ENCODE peak calls at places on chromosomes 7 and 10, in nine cellular contexts. J, F, Z, N, Q, X, C, O and U are unnamed samples.

GRCh38 chr10:131831561-131831960 is 69.2 kb upstream of the PPP2R2D start:
- DNase-seq in J (no peak), F (peak), Z (no peak), N (no peak), Q (no peak), X (no peak), C (no peak), O (no peak), U (no peak)

GRCh38 chr7:73905360-73905759 is 44.4 kb downstream of the TMEM270 start:
- DNase-seq in J (no peak), F (peak), Z (no peak), N (no peak), Q (no peak), X (no peak), C (no peak), O (no peak), U (no peak)

GRCh38 chr7:44057181-44057848 is 8.1 kb downstream of the PGAM2 start:
- DNase-seq in J (no peak), F (peak), Z (no peak), N (no peak), Q (no peak), X (no peak), C (peak), O (no peak), U (no peak)

GRCh38 chr10:75086278-75086934 is 25.1 kb upstream of the SAMD8 start:
- DNase-seq in J (no peak), F (no peak), Z (no peak), N (no peak), Q (no peak), X (no peak), C (no peak), O (no peak), U (no peak)

GRCh38 chr7:151389096-151389767 is 20.6 kb downstream of the WDR86 start:
- DNase-seq in J (no peak), F (no peak), Z (no peak), N (no peak), Q (no peak), X (no peak), C (no peak), O (no peak), U (no peak)

GRCh38 chr7:101237206-101238067 is at the start of gene CLDN15:
- DNase-seq in J (no peak), F (peak), Z (peak), N (no peak), Q (peak), X (peak), C (no peak), O (no peak), U (peak)

GRCh38 chr10:6218692-6219493 is 16.2 kb downstream of the PFKFB3 start:
- DNase-seq in J (no peak), F (peak), Z (peak), N (no peak), Q (no peak), X (no peak), C (no peak), O (peak), U (no peak)

GRCh38 chr7:55020481-55020871 is 1.7 kb downstream of the EGFR start:
- DNase-seq in J (no peak), F (peak), Z (peak), N (no peak), Q (peak), X (no peak), C (no peak), O (peak), U (peak)

GRCh38 chr10:97349752-97350117 is 15.2 kb upstream of the FRAT2 start:
- DNase-seq in J (no peak), F (no peak), Z (no peak), N (no peak), Q (no peak), X (no peak), C (no peak), O (no peak), U (no peak)

GRCh38 chr10:132610071-132610701 is 72.6 kb downstream of the INPP5A start:
- DNase-seq in J (no peak), F (peak), Z (no peak), N (no peak), Q (no peak), X (no peak), C (peak), O (no peak), U (no peak)

GRCh38 chr7:104548861-104549260 is 220.5 kb downstream of the LHFPL3 start:
- DNase-seq in J (no peak), F (no peak), Z (no peak), N (no peak), Q (no peak), X (no peak), C (no peak), O (no peak), U (no peak)

GRCh38 chr7:29807179-29807841 is 1.0 kb downstream of the WIPF3 start:
- DNase-seq in J (no peak), F (no peak), Z (no peak), N (no peak), Q (peak), X (peak), C (peak), O (no peak), U (no peak)

GRCh38 chr7:38950309-38950708 is 27.4 kb upstream of the POU6F2 start:
- DNase-seq in J (no peak), F (no peak), Z (peak), N (no peak), Q (no peak), X (no peak), C (no peak), O (no peak), U (peak)

GRCh38 chr7:111362660-111363059 is 199.6 kb downstream of the IMMP2L start:
- DNase-seq in J (no peak), F (no peak), Z (peak), N (no peak), Q (no peak), X (peak), C (no peak), O (peak), U (peak)

GRCh38 chr7:148696787-148697186 is 1.9 kb upstream of the CUL1 start:
- DNase-seq in J (no peak), F (no peak), Z (no peak), N (no peak), Q (no peak), X (no peak), C (no peak), O (no peak), U (no peak)

GRCh38 chr7:1370738-1371137 is 88.5 kb downstream of the MICALL2 start:
- DNase-seq in J (no peak), F (no peak), Z (no peak), N (no peak), Q (no peak), X (no peak), C (no peak), O (no peak), U (no peak)

GRCh38 chr7:105776068-105776790 is 100.2 kb downstream of the ATXN7L1 start:
- DNase-seq in J (no peak), F (peak), Z (peak), N (peak), Q (peak), X (peak), C (peak), O (peak), U (peak)

GRCh38 chr7:40808409-40808942 is 673.7 kb downstream of the SUGCT start:
- DNase-seq in J (no peak), F (no peak), Z (peak), N (peak), Q (no peak), X (peak), C (peak), O (peak), U (peak)

GRCh38 chr10:71736570-71737355 is 17.2 kb upstream of the C10orf105 start:
- DNase-seq in J (no peak), F (no peak), Z (no peak), N (no peak), Q (peak), X (no peak), C (no peak), O (no peak), U (no peak)

GRCh38 chr7:73738612-73739386 is at the start of gene ABHD11:
- DNase-seq in J (peak), F (peak), Z (peak), N (peak), Q (peak), X (peak), C (peak), O (peak), U (peak)

GRCh38 chr7:24910551-24911212 is 69.3 kb downstream of the OSBPL3 start:
- DNase-seq in J (no peak), F (no peak), Z (no peak), N (no peak), Q (no peak), X (no peak), C (no peak), O (no peak), U (no peak)

GRCh38 chr10:34859170-34859569 is 44.1 kb upstream of the PARD3 start:
- DNase-seq in J (no peak), F (no peak), Z (peak), N (no peak), Q (no peak), X (peak), C (no peak), O (no peak), U (no peak)

GRCh38 chr7:39085590-39086049 is 107.9 kb downstream of the POU6F2 start:
- DNase-seq in J (no peak), F (no peak), Z (no peak), N (no peak), Q (no peak), X (no peak), C (no peak), O (no peak), U (peak)

GRCh38 chr10:52111151-52111891 is 202.8 kb upstream of the DKK1 start:
- DNase-seq in J (no peak), F (no peak), Z (no peak), N (no peak), Q (no peak), X (no peak), C (no peak), O (no peak), U (no peak)

GRCh38 chr10:35554036-35554435 is 51.1 kb upstream of the GJD4 start:
- DNase-seq in J (no peak), F (no peak), Z (no peak), N (no peak), Q (no peak), X (no peak), C (no peak), O (no peak), U (no peak)

GRCh38 chr7:47181609-47182264 is 400.2 kb downstream of the TNS3 start:
- DNase-seq in J (no peak), F (no peak), Z (no peak), N (no peak), Q (peak), X (no peak), C (no peak), O (no peak), U (peak)

GRCh38 chr10:4596951-4597350 is 229.1 kb upstream of the AKR1E2 start:
- DNase-seq in J (no peak), F (no peak), Z (peak), N (no peak), Q (no peak), X (peak), C (no peak), O (peak), U (peak)

GRCh38 chr7:97025983-97026704 is 1.5 kb upstream of the DLX5 start:
- DNase-seq in J (no peak), F (no peak), Z (no peak), N (no peak), Q (no peak), X (peak), C (no peak), O (no peak), U (no peak)

GRCh38 chr10:109007514-109007913 is 915.8 kb downstream of the XPNPEP1 start:
- DNase-seq in J (no peak), F (no peak), Z (no peak), N (no peak), Q (no peak), X (no peak), C (no peak), O (no peak), U (no peak)

GRCh38 chr10:58892039-58892665 is 284.3 kb upstream of the PHYHIPL start:
- DNase-seq in J (no peak), F (no peak), Z (no peak), N (no peak), Q (no peak), X (peak), C (no peak), O (peak), U (peak)

GRCh38 chr10:59905735-59906416 is 480 bp downstream of the CCDC6 start:
- DNase-seq in J (no peak), F (no peak), Z (no peak), N (no peak), Q (peak), X (no peak), C (no peak), O (no peak), U (no peak)

GRCh38 chr10:51716981-51717380 is 17.6 kb upstream of the CSTF2T start:
- DNase-seq in J (no peak), F (no peak), Z (peak), N (no peak), Q (no peak), X (no peak), C (no peak), O (peak), U (peak)

GRCh38 chr7:107506683-107507339 is 37.0 kb downstream of the GPR22 start:
- DNase-seq in J (no peak), F (no peak), Z (no peak), N (no peak), Q (peak), X (no peak), C (no peak), O (peak), U (peak)

GRCh38 chr10:69806266-69806665 is 4.6 kb downstream of the COL13A1 start:
- DNase-seq in J (no peak), F (no peak), Z (no peak), N (no peak), Q (no peak), X (no peak), C (no peak), O (no peak), U (no peak)

GRCh38 chr10:69802424-69803161 is 887 bp downstream of the COL13A1 start:
- DNase-seq in J (no peak), F (no peak), Z (peak), N (no peak), Q (no peak), X (peak), C (no peak), O (peak), U (peak)

GRCh38 chr10:69807122-69807521 is 5.4 kb downstream of the COL13A1 start:
- DNase-seq in J (no peak), F (no peak), Z (peak), N (peak), Q (no peak), X (peak), C (no peak), O (peak), U (peak)

GRCh38 chr10:69803809-69804208 is 2.1 kb downstream of the COL13A1 start:
- DNase-seq in J (no peak), F (no peak), Z (no peak), N (no peak), Q (no peak), X (no peak), C (no peak), O (no peak), U (no peak)

GRCh38 chr10:69804775-69805174 is 3.1 kb downstream of the COL13A1 start:
- DNase-seq in J (no peak), F (no peak), Z (no peak), N (no peak), Q (no peak), X (no peak), C (no peak), O (no peak), U (no peak)
- H3K4me3 ChIP-seq in J (no peak), F (no peak), Z (no peak), N (no peak), Q (no peak), X (no peak), C (no peak), O (no peak), U (no peak)

DNA sequence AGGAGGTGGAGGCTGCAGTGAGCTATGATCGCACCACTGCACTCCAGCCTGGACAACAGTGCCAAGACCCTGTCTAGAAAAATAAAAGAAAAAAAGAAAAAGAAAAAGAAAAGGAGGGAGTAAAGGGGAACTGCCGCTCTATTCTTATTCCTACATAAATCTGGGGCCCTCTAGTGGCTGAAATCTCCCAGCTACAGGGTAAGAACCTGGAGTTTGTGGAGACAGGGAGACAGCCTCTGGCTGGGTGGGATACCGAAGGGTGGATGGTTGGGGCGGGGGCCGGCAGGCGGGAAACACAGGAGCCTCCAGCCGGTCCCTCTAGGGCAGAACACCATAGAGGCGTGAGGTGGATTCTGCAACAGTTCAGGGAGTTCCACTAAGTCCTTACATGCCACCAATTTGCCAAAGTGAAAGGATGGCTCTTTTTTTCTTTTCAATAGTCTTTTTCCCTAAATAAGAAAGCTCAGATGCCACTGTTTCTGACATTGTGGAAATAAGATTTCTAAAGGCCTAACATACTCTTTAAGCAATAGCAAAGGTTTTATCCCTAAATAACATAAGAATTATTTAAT is 117.3 kb downstream of the SVIL start:
- DNase-seq in J (peak), F (no peak), Z (peak), N (no peak), Q (peak), X (peak), C (no peak), O (peak), U (peak)
- TF ChIP-seq CTCF in J (peak), F (peak), Z (peak), N (peak), Q (peak), X (peak), C (peak), O (peak), U (peak)

GRCh38 chr10:11162828-11163599 is 145.3 kb downstream of the CELF2 start:
- DNase-seq in J (peak), F (peak), Z (no peak), N (no peak), Q (peak), X (no peak), C (no peak), O (no peak), U (no peak)
- H3K4me3 ChIP-seq in J (peak), F (no peak), Z (no peak), N (no peak), Q (no peak), X (no peak), C (no peak), O (no peak), U (no peak)

GRCh38 chr10:119287613-119287991 is 80.2 kb downstream of the GRK5 start:
- DNase-seq in J (no peak), F (no peak), Z (no peak), N (no peak), Q (no peak), X (no peak), C (no peak), O (no peak), U (no peak)

GRCh38 chr10:119284679-119285096 is 77.3 kb downstream of the GRK5 start:
- DNase-seq in J (no peak), F (peak), Z (no peak), N (no peak), Q (no peak), X (no peak), C (no peak), O (no peak), U (no peak)

GRCh38 chr10:119285495-119286267 is 78.3 kb downstream of the GRK5 start:
- DNase-seq in J (no peak), F (no peak), Z (no peak), N (no peak), Q (no peak), X (no peak), C (no peak), O (no peak), U (no peak)

GRCh38 chr10:119286983-119287612 is 79.7 kb downstream of the GRK5 start:
- DNase-seq in J (no peak), F (no peak), Z (no peak), N (no peak), Q (no peak), X (no peak), C (no peak), O (no peak), U (no peak)

DNA sequence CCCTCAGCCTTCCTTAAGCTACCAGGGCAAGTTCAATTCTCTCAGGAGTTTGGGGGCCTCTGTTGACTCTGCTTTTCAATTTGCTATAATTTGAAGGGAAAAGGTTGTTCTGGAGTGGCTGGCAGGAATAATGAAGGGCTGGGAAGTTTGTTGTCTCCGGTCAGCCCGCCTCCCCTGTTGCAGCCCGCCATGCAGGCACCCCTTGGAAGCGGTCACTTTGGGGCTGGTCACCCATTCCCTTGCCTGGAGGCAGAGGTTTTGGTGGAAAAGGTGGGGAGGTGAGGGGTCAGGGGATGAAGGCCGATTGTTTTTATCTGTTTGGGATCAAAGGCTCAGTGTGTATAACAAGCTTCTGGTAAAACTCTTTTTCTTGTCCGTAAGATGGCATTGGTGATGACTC is 79.1 kb downstream of the GRK5 start:
- DNase-seq in J (no peak), F (no peak), Z (no peak), N (no peak), Q (no peak), X (no peak), C (no peak), O (no peak), U (no peak)
- TF ChIP-seq CTCF in J (no peak), F (no peak), Z (no peak), N (no peak), Q (no peak), X (no peak), C (no peak), O (no peak), U (no peak)

GRCh38 chr7:64795176-64795575 is 948 bp downstream of the ZNF138 start:
- DNase-seq in J (no peak), F (no peak), Z (no peak), N (no peak), Q (no peak), X (no peak), C (no peak), O (no peak), U (no peak)
- H3K4me3 ChIP-seq in J (peak), F (peak), Z (peak), N (peak), Q (peak), X (peak), C (peak), O (peak), U (peak)

DNA sequence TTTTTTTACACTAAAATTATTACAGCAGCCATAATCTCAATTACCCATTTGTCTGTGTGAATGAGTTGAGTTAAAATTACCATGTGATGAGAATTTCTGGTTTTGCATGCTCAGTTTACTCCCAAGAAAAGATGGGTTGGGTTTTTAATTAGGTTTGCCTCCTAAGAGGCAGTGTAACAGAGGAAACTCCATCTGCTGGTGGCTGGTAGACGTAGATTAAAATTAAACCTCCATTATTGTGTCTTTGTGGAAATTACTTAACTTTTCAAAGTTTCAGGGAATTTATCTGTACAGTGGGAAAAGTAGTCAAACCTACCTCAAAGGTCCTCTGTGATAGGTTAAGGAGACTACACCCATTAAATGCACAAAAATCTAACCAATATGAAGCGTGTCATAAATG is 954.2 kb downstream of the PCDH15 start:
- DNase-seq in J (no peak), F (no peak), Z (no peak), N (no peak), Q (no peak), X (no peak), C (no peak), O (no peak), U (no peak)
- TF ChIP-seq CTCF in J (no peak), F (no peak), Z (no peak), N (no peak), Q (no peak), X (no peak), C (no peak), O (no peak), U (no peak)